ENCODE peak calls at places on chromosomes 7 and 10, in five cellular contexts. One of them, this sample, is unnamed.

GRCh38 chr10:13346280-13346819 is 1.7 kb downstream of the SEPHS1 start:
- DNase-seq in choroid plexus epithelial cell: peak
- DNase-seq in substantia nigra: no peak
- DNase-seq in nucleus accumbens: no peak
- DNase-seq in GM12865: no peak
- DNase-seq in this sample: peak

GRCh38 chr10:114538544-114538906 is 119.5 kb downstream of the ABLIM1 start:
- DNase-seq in choroid plexus epithelial cell: no peak
- DNase-seq in substantia nigra: no peak
- DNase-seq in nucleus accumbens: no peak
- DNase-seq in GM12865: peak
- DNase-seq in this sample: no peak

GRCh38 chr7:133230591-133231194 is 22.2 kb upstream of the EXOC4 start:
- DNase-seq in choroid plexus epithelial cell: peak
- DNase-seq in substantia nigra: no peak
- DNase-seq in nucleus accumbens: peak
- DNase-seq in GM12865: peak
- DNase-seq in this sample: peak

GRCh38 chr10:125037145-125037544 is 95.2 kb downstream of the ZRANB1 start:
- DNase-seq in choroid plexus epithelial cell: peak
- DNase-seq in substantia nigra: no peak
- DNase-seq in nucleus accumbens: no peak
- DNase-seq in GM12865: no peak
- DNase-seq in this sample: peak

GRCh38 chr7:158733762-158734494 is 29.3 kb upstream of the NCAPG2 start:
- DNase-seq in choroid plexus epithelial cell: no peak
- DNase-seq in substantia nigra: no peak
- DNase-seq in nucleus accumbens: no peak
- DNase-seq in GM12865: no peak
- DNase-seq in this sample: no peak

GRCh38 chr10:24898501-24898900 is 53.9 kb downstream of the PRTFDC1 start:
- DNase-seq in choroid plexus epithelial cell: no peak
- DNase-seq in substantia nigra: no peak
- DNase-seq in nucleus accumbens: no peak
- DNase-seq in GM12865: no peak
- DNase-seq in this sample: no peak

GRCh38 chr7:20778063-20778721 is 8.5 kb downstream of the SP8 start:
- DNase-seq in choroid plexus epithelial cell: peak
- DNase-seq in substantia nigra: no peak
- DNase-seq in nucleus accumbens: peak
- DNase-seq in GM12865: no peak
- DNase-seq in this sample: peak

GRCh38 chr7:42960762-42961161 is 28.6 kb downstream of the MRPL32 start:
- DNase-seq in choroid plexus epithelial cell: no peak
- DNase-seq in substantia nigra: no peak
- DNase-seq in nucleus accumbens: no peak
- DNase-seq in GM12865: peak
- DNase-seq in this sample: no peak

GRCh38 chr10:71678057-71678805 is 41.3 kb downstream of the C10orf105 start:
- DNase-seq in choroid plexus epithelial cell: no peak
- DNase-seq in substantia nigra: no peak
- DNase-seq in nucleus accumbens: no peak
- DNase-seq in GM12865: no peak
- DNase-seq in this sample: no peak

GRCh38 chr7:91314591-91315323 is 50.5 kb downstream of the FZD1 start:
- DNase-seq in choroid plexus epithelial cell: no peak
- DNase-seq in substantia nigra: no peak
- DNase-seq in nucleus accumbens: no peak
- DNase-seq in GM12865: no peak
- DNase-seq in this sample: no peak

GRCh38 chr7:71770269-71770907 is 638.4 kb downstream of the GALNT17 start:
- DNase-seq in choroid plexus epithelial cell: no peak
- DNase-seq in substantia nigra: no peak
- DNase-seq in nucleus accumbens: no peak
- DNase-seq in GM12865: no peak
- DNase-seq in this sample: no peak

GRCh38 chr7:151374139-151374538 is 32.5 kb downstream of the NUB1 start:
- DNase-seq in choroid plexus epithelial cell: no peak
- DNase-seq in substantia nigra: no peak
- DNase-seq in nucleus accumbens: no peak
- DNase-seq in GM12865: no peak
- DNase-seq in this sample: no peak

GRCh38 chr7:157682946-157683239 is 346.1 kb downstream of the DNAJB6 start:
- DNase-seq in choroid plexus epithelial cell: no peak
- DNase-seq in substantia nigra: no peak
- DNase-seq in nucleus accumbens: no peak
- DNase-seq in GM12865: no peak
- DNase-seq in this sample: no peak

GRCh38 chr10:16646474-16647059 is 124.9 kb upstream of the C1QL3 start:
- DNase-seq in choroid plexus epithelial cell: no peak
- DNase-seq in substantia nigra: no peak
- DNase-seq in nucleus accumbens: no peak
- DNase-seq in GM12865: peak
- DNase-seq in this sample: no peak

GRCh38 chr7:34837826-34838225 is 179.8 kb downstream of the NPSR1 start:
- DNase-seq in choroid plexus epithelial cell: peak
- DNase-seq in substantia nigra: no peak
- DNase-seq in nucleus accumbens: no peak
- DNase-seq in GM12865: no peak
- DNase-seq in this sample: no peak

GRCh38 chr7:1666251-1666778 is 3.8 kb upstream of the ELFN1 start:
- DNase-seq in choroid plexus epithelial cell: no peak
- DNase-seq in substantia nigra: no peak
- DNase-seq in nucleus accumbens: no peak
- DNase-seq in GM12865: no peak
- DNase-seq in this sample: peak

GRCh38 chr7:137935849-137936508 is 65.9 kb downstream of the CREB3L2 start:
- DNase-seq in choroid plexus epithelial cell: no peak
- DNase-seq in substantia nigra: no peak
- DNase-seq in nucleus accumbens: peak
- DNase-seq in GM12865: peak
- DNase-seq in this sample: no peak

GRCh38 chr10:123800299-123800698 is 91.3 kb downstream of the CPXM2 start:
- DNase-seq in choroid plexus epithelial cell: no peak
- DNase-seq in substantia nigra: no peak
- DNase-seq in nucleus accumbens: no peak
- DNase-seq in GM12865: no peak
- DNase-seq in this sample: no peak

GRCh38 chr7:104627516-104627915 is 299.1 kb downstream of the LHFPL3 start:
- DNase-seq in choroid plexus epithelial cell: peak
- DNase-seq in substantia nigra: no peak
- DNase-seq in nucleus accumbens: peak
- DNase-seq in GM12865: peak
- DNase-seq in this sample: peak

GRCh38 chr7:148975896-148976295 is 52.4 kb downstream of the PDIA4 start:
- DNase-seq in choroid plexus epithelial cell: no peak
- DNase-seq in substantia nigra: no peak
- DNase-seq in nucleus accumbens: no peak
- DNase-seq in GM12865: no peak
- DNase-seq in this sample: no peak

GRCh38 chr7:131370523-131370968 is 42.9 kb downstream of the MKLN1 start:
- DNase-seq in choroid plexus epithelial cell: peak
- DNase-seq in substantia nigra: no peak
- DNase-seq in nucleus accumbens: no peak
- DNase-seq in GM12865: peak
- DNase-seq in this sample: peak

GRCh38 chr10:65294329-65294728 is 1631.5 kb upstream of the LRRTM3 start:
- DNase-seq in choroid plexus epithelial cell: no peak
- DNase-seq in substantia nigra: no peak
- DNase-seq in nucleus accumbens: no peak
- DNase-seq in GM12865: no peak
- DNase-seq in this sample: peak

GRCh38 chr7:50534690-50535290 is 30.4 kb downstream of the DDC start:
- DNase-seq in choroid plexus epithelial cell: peak
- DNase-seq in substantia nigra: no peak
- DNase-seq in nucleus accumbens: no peak
- DNase-seq in GM12865: no peak
- DNase-seq in this sample: peak

GRCh38 chr10:54800677-54801480 is at the start of gene PCDH15:
- DNase-seq in choroid plexus epithelial cell: peak
- DNase-seq in substantia nigra: peak
- DNase-seq in nucleus accumbens: peak
- DNase-seq in GM12865: peak
- DNase-seq in this sample: peak

GRCh38 chr7:92331508-92331907 is 85.7 kb downstream of the ANKIB1 start:
- DNase-seq in choroid plexus epithelial cell: no peak
- DNase-seq in substantia nigra: no peak
- DNase-seq in nucleus accumbens: no peak
- DNase-seq in GM12865: no peak
- DNase-seq in this sample: no peak

GRCh38 chr10:46542567-46543323 is 13.7 kb downstream of the GPRIN2 start:
- DNase-seq in choroid plexus epithelial cell: no peak
- DNase-seq in substantia nigra: no peak
- DNase-seq in nucleus accumbens: no peak
- DNase-seq in GM12865: no peak
- DNase-seq in this sample: no peak

GRCh38 chr10:31317652-31318381 is 1.2 kb upstream of the ZEB1 start:
- DNase-seq in choroid plexus epithelial cell: no peak
- DNase-seq in substantia nigra: no peak
- DNase-seq in nucleus accumbens: no peak
- DNase-seq in GM12865: no peak
- DNase-seq in this sample: no peak

GRCh38 chr10:17140386-17140761 is 10.8 kb upstream of the CUBN start:
- DNase-seq in choroid plexus epithelial cell: no peak
- DNase-seq in substantia nigra: no peak
- DNase-seq in nucleus accumbens: no peak
- DNase-seq in GM12865: no peak
- DNase-seq in this sample: no peak

GRCh38 chr10:6365384-6365783 is 162.7 kb downstream of the PFKFB3 start:
- DNase-seq in choroid plexus epithelial cell: peak
- DNase-seq in substantia nigra: no peak
- DNase-seq in nucleus accumbens: no peak
- DNase-seq in GM12865: no peak
- DNase-seq in this sample: no peak

GRCh38 chr10:8242295-8242872 is 187.9 kb downstream of the GATA3 start:
- DNase-seq in choroid plexus epithelial cell: no peak
- DNase-seq in substantia nigra: no peak
- DNase-seq in nucleus accumbens: no peak
- DNase-seq in GM12865: no peak
- DNase-seq in this sample: no peak

GRCh38 chr7:146948708-146949107 is 832.1 kb downstream of the CNTNAP2 start:
- DNase-seq in choroid plexus epithelial cell: no peak
- DNase-seq in substantia nigra: no peak
- DNase-seq in nucleus accumbens: no peak
- DNase-seq in GM12865: no peak
- DNase-seq in this sample: no peak

GRCh38 chr10:16732376-16732775 is 84.8 kb downstream of the RSU1 start:
- DNase-seq in choroid plexus epithelial cell: peak
- DNase-seq in substantia nigra: no peak
- DNase-seq in nucleus accumbens: no peak
- DNase-seq in GM12865: no peak
- DNase-seq in this sample: no peak

GRCh38 chr10:101848894-101849351 is 5.3 kb upstream of the KCNIP2 start:
- DNase-seq in choroid plexus epithelial cell: peak
- DNase-seq in substantia nigra: no peak
- DNase-seq in nucleus accumbens: no peak
- DNase-seq in GM12865: no peak
- DNase-seq in this sample: no peak

GRCh38 chr10:91590142-91590903 is 42.5 kb downstream of the PPP1R3C start:
- DNase-seq in choroid plexus epithelial cell: peak
- DNase-seq in substantia nigra: no peak
- DNase-seq in nucleus accumbens: peak
- DNase-seq in GM12865: no peak
- DNase-seq in this sample: peak

GRCh38 chr7:137094-137861 is 55.1 kb upstream of the FAM20C start:
- DNase-seq in choroid plexus epithelial cell: no peak
- DNase-seq in substantia nigra: no peak
- DNase-seq in nucleus accumbens: no peak
- DNase-seq in GM12865: no peak
- DNase-seq in this sample: no peak

GRCh38 chr7:82430518-82431465 is 12.8 kb downstream of the CACNA2D1 start:
- DNase-seq in choroid plexus epithelial cell: no peak
- DNase-seq in substantia nigra: no peak
- DNase-seq in nucleus accumbens: no peak
- DNase-seq in GM12865: no peak
- DNase-seq in this sample: no peak

GRCh38 chr10:104622175-104622574 is 18.9 kb upstream of the SORCS3 start:
- DNase-seq in choroid plexus epithelial cell: no peak
- DNase-seq in substantia nigra: no peak
- DNase-seq in nucleus accumbens: no peak
- DNase-seq in GM12865: no peak
- DNase-seq in this sample: no peak

This sample was measured in hepatocyte.